ENCODE peak calls at places on chromosomes 5 and 9, in four cellular contexts. M is lower lobe of right lung, I is left ventricle myocardium inferior, B is astrocyte. X is an unnamed sample.
A peak's percentile ranks its signal among the peaks of the same experiment; 100 is the strongest.

GRCh38 chr9:133644968-133645765 is 9.0 kb downstream of the DBH start:
- DNase-seq in M (no peak), I (no peak), B (no peak), X (no peak)

GRCh38 chr9:136117291-136118060 is 1.2 kb downstream of the TMEM250 start:
- DNase-seq in M (no peak), I (peak; percentile 72), B (no peak), X (no peak)

GRCh38 chr5:73764586-73764985 is 138.6 kb downstream of the ARHGEF28 start:
- DNase-seq in M (no peak), I (no peak), B (peak; percentile 55), X (no peak)

GRCh38 chr9:114110180-114110579 is 11.1 kb upstream of the KIF12 start:
- DNase-seq in M (no peak), I (no peak), B (peak; percentile 77), X (no peak)

GRCh38 chr9:91817493-91818225 is 132.4 kb downstream of the ROR2 start:
- DNase-seq in M (no peak), I (no peak), B (peak; percentile 59), X (peak; percentile 58)

GRCh38 chr5:56301041-56301440 is 67.9 kb upstream of the ANKRD55 start:
- DNase-seq in M (no peak), I (no peak), B (no peak), X (no peak)

GRCh38 chr5:181024245-181025029 is 15.6 kb upstream of the BTNL9 start:
- DNase-seq in M (no peak), I (no peak), B (no peak), X (no peak)

GRCh38 chr9:100193078-100193477 is 94.0 kb downstream of the INVS start:
- DNase-seq in M (no peak), I (no peak), B (no peak), X (no peak)

GRCh38 chr5:96509721-96510383 is 76.8 kb upstream of the PCSK1 start:
- DNase-seq in M (no peak), I (no peak), B (peak; percentile 93), X (no peak)

GRCh38 chr9:69317894-69318293 is 7.1 kb upstream of the ENTREP1 start:
- DNase-seq in M (no peak), I (no peak), B (no peak), X (no peak)

GRCh38 chr9:19471737-19472648 is 63.2 kb downstream of the ACER2 start:
- DNase-seq in M (peak; percentile 55), I (peak; percentile 52), B (peak; percentile 13), X (peak; percentile 40)

GRCh38 chr5:173916233-173916632 is 28.1 kb downstream of the CPEB4 start:
- DNase-seq in M (no peak), I (no peak), B (no peak), X (no peak)

GRCh38 chr5:133612021-133612860 is at the start of gene FSTL4:
- DNase-seq in M (peak; percentile 68), I (no peak), B (no peak), X (no peak)

GRCh38 chr5:133611357-133612020 is 852 bp downstream of the FSTL4 start:
- DNase-seq in M (no peak), I (no peak), B (no peak), X (no peak)

GRCh38 chr5:133613743-133614142 is 1.4 kb upstream of the FSTL4 start:
- DNase-seq in M (no peak), I (no peak), B (no peak), X (no peak)

GRCh38 chr5:133613184-133613583 is 843 bp upstream of the FSTL4 start:
- DNase-seq in M (no peak), I (no peak), B (no peak), X (no peak)

DNA sequence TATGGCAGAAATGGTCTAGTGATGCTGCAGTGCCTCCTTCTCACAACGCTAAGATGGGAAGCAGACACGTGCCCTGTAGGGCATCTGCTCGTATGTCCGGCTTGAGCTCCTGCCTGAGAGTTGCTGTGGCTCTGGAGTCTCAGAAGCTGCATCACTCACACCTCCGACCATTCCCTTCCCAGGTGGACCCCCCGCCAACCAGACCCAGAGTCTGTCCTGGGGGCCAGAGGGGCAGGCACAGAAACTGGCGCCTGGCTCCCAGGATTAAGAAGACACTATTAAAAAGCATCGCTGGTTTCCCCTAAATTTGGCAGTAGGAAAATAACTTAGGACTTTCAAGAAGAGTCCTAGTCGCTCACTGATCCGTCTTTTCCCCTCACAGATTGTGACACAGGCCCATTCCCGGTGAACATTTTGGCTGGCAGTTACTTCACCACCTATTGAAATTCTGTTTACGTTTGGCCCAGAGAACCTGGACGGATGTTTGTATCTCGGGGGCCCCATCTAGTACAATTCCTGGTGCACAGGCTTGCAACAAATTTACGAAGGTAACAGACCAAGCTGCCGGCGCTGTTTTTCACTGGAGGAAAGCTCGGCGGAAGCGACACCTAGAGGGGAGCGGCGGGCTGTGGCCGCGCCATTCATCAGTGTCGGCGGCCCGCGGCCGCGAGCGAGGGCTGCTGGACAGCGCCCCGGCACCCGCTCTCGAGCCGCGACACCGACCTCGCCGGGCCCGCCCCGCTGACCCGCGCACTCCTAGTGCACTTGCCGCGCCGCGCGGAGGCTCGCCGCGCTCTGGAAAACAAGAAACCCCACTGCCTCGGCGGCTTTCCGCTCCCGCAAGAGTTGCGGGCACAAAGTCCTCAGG is 1.6 kb downstream of the FSTL4 start:
- DNase-seq in M (peak; percentile 78), I (peak; percentile 64), B (peak; percentile 12), X (no peak)
- H3K4me3 ChIP-seq in M (peak overlapping the region; percentile 52), I (peak overlapping the region; percentile 61), B (no peak overlapping the region), X (no peak overlapping the region)

GRCh38 chr9:129637102-129637501 is 4.8 kb downstream of the ASB6 start:
- DNase-seq in M (no peak), I (no peak), B (no peak), X (no peak)
- H3K36me3 ChIP-seq in M (peaks cover 72% of the 10 kb centered on the region), I (peaks cover 74% of the 10 kb centered on the region), B (peaks cover 28% of the 10 kb centered on the region), X (no peaks in the 10 kb centered on the region)

GRCh38 chr5:31516802-31517201 is 15.1 kb downstream of the DROSHA start:
- DNase-seq in M (no peak), I (no peak), B (no peak), X (no peak)
- H3K4me3 ChIP-seq in M (no peak overlapping the region), I (no peak overlapping the region), B (no peak overlapping the region), X (no peak overlapping the region)

DNA sequence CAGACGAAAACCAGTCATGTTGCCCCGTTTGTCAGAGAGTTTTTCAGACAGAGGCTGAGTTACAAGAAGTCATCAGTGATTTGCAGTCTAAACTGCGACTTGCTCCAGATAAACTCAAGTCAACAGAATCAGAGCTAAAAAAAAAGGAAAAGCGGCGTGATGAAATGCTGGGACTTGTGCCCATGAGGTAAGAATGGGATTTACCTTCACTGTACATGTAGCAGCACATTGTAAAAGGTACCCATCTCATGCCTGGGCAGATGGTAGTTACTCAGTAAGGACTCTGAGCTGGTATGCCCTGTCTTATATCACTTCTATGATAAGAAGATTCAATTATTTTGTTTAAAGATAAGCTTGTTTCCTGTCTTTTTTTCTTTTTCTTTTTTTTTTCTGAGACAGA is 38.8 kb downstream of the RAD50 start:
- DNase-seq in M (no peak), I (no peak), B (no peak), X (no peak)
- H3K36me3 ChIP-seq in M (peaks cover 89% of the 10 kb centered on the region), I (peaks cover 96% of the 10 kb centered on the region), B (peaks cover 20% of the 10 kb centered on the region), X (no peaks in the 10 kb centered on the region)

DNA sequence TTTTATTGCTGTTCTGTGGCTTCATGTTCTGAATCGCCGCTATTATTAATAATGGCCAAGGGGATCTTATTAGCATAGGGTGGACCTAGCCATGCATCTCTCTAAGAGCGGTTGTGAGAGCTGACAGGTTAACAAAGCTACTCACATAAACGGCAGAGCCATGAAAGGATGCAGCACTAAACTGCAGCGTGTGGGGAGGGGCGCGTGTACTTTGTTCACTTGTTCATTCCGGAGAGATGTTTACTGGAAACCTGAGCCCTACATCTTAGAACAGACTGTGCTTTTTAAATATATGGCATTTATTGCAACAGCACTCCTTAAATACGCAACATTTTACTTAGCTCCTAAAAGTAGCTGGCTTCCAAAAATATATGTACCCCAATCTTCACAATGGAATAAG is 424.7 kb downstream of the MED10 start:
- DNase-seq in M (no peak), I (no peak), B (no peak), X (no peak)
- H3K4me3 ChIP-seq in M (no peak overlapping the region), I (no peak overlapping the region), B (no peak overlapping the region), X (no peak overlapping the region)

X was measured in uterus.